ENCODE peak calls at places on chromosomes 11 and 22, in eight cellular contexts. One of them, this sample, is unnamed.

GRCh38 chr11:15893080-15893492 is 463.3 kb downstream of the SOX6 start:
- DNase-seq in AG10803: peak
- DNase-seq in GM06990: no peak
- DNase-seq in body of pancreas: no peak
- DNase-seq in CD4-positive, alpha-beta T cell: no peak
- DNase-seq in tibial nerve: no peak
- DNase-seq in left ventricle myocardium inferior: no peak
- DNase-seq in NB4: no peak
- DNase-seq in this sample: peak

GRCh38 chr11:11347583-11347982 is 5.5 kb downstream of the CSNK2A3 start:
- DNase-seq in AG10803: no peak
- DNase-seq in GM06990: no peak
- DNase-seq in body of pancreas: no peak
- DNase-seq in CD4-positive, alpha-beta T cell: no peak
- DNase-seq in tibial nerve: no peak
- DNase-seq in left ventricle myocardium inferior: peak
- DNase-seq in NB4: no peak
- DNase-seq in this sample: no peak

GRCh38 chr11:74112877-74113276 is 57.9 kb downstream of the C2CD3 start:
- DNase-seq in AG10803: no peak
- DNase-seq in GM06990: no peak
- DNase-seq in body of pancreas: no peak
- DNase-seq in CD4-positive, alpha-beta T cell: no peak
- DNase-seq in tibial nerve: no peak
- DNase-seq in left ventricle myocardium inferior: no peak
- DNase-seq in NB4: no peak
- DNase-seq in this sample: no peak

GRCh38 chr22:37546436-37547248 is 13.6 kb upstream of the CDC42EP1 start:
- DNase-seq in AG10803: peak
- DNase-seq in GM06990: no peak
- DNase-seq in body of pancreas: peak
- DNase-seq in CD4-positive, alpha-beta T cell: no peak
- DNase-seq in tibial nerve: no peak
- DNase-seq in left ventricle myocardium inferior: peak
- DNase-seq in NB4: no peak
- DNase-seq in this sample: no peak

GRCh38 chr22:47175151-47175760 is 412.8 kb downstream of the TBC1D22A start:
- DNase-seq in AG10803: peak
- DNase-seq in GM06990: peak
- DNase-seq in body of pancreas: peak
- DNase-seq in CD4-positive, alpha-beta T cell: no peak
- DNase-seq in tibial nerve: peak
- DNase-seq in left ventricle myocardium inferior: no peak
- DNase-seq in NB4: no peak
- DNase-seq in this sample: peak

GRCh38 chr11:73478737-73479347 is 102.6 kb downstream of the RELT start:
- DNase-seq in AG10803: peak
- DNase-seq in GM06990: no peak
- DNase-seq in body of pancreas: no peak
- DNase-seq in CD4-positive, alpha-beta T cell: no peak
- DNase-seq in tibial nerve: no peak
- DNase-seq in left ventricle myocardium inferior: no peak
- DNase-seq in NB4: peak
- DNase-seq in this sample: no peak

GRCh38 chr22:37943471-37944198 is 9.8 kb downstream of the C22orf23 start:
- DNase-seq in AG10803: no peak
- DNase-seq in GM06990: no peak
- DNase-seq in body of pancreas: no peak
- DNase-seq in CD4-positive, alpha-beta T cell: no peak
- DNase-seq in tibial nerve: no peak
- DNase-seq in left ventricle myocardium inferior: no peak
- DNase-seq in NB4: no peak
- DNase-seq in this sample: peak

GRCh38 chr11:117319214-117319840 is 3.3 kb upstream of the BACE1 start:
- DNase-seq in AG10803: peak
- DNase-seq in GM06990: no peak
- DNase-seq in body of pancreas: no peak
- DNase-seq in CD4-positive, alpha-beta T cell: no peak
- DNase-seq in tibial nerve: no peak
- DNase-seq in left ventricle myocardium inferior: no peak
- DNase-seq in NB4: no peak
- DNase-seq in this sample: no peak

GRCh38 chr11:48005878-48006277 is 25.5 kb downstream of the PTPRJ start:
- DNase-seq in AG10803: no peak
- DNase-seq in GM06990: no peak
- DNase-seq in body of pancreas: no peak
- DNase-seq in CD4-positive, alpha-beta T cell: no peak
- DNase-seq in tibial nerve: no peak
- DNase-seq in left ventricle myocardium inferior: no peak
- DNase-seq in NB4: no peak
- DNase-seq in this sample: no peak

GRCh38 chr22:37244114-37244921 is at the start of gene RAC2:
- DNase-seq in AG10803: peak
- DNase-seq in GM06990: peak
- DNase-seq in body of pancreas: peak
- DNase-seq in CD4-positive, alpha-beta T cell: peak
- DNase-seq in tibial nerve: no peak
- DNase-seq in left ventricle myocardium inferior: peak
- DNase-seq in NB4: peak
- DNase-seq in this sample: no peak

GRCh38 chr22:28799834-28800307 is 498 bp downstream of the XBP1 start:
- DNase-seq in AG10803: peak
- DNase-seq in GM06990: peak
- DNase-seq in body of pancreas: peak
- DNase-seq in CD4-positive, alpha-beta T cell: no peak
- DNase-seq in tibial nerve: peak
- DNase-seq in left ventricle myocardium inferior: peak
- DNase-seq in NB4: peak
- DNase-seq in this sample: no peak

GRCh38 chr11:67468835-67469811 is at the start of gene TMEM134:
- DNase-seq in AG10803: peak
- DNase-seq in GM06990: peak
- DNase-seq in body of pancreas: peak
- DNase-seq in CD4-positive, alpha-beta T cell: peak
- DNase-seq in tibial nerve: peak
- DNase-seq in left ventricle myocardium inferior: peak
- DNase-seq in NB4: peak
- DNase-seq in this sample: peak
- TF ChIP-seq CTCF in AG10803: peak
- TF ChIP-seq CTCF in GM06990: peak
- TF ChIP-seq CTCF in body of pancreas: peak
- TF ChIP-seq CTCF in CD4-positive, alpha-beta T cell: no peak
- TF ChIP-seq CTCF in tibial nerve: peak
- TF ChIP-seq CTCF in left ventricle myocardium inferior: peak
- TF ChIP-seq CTCF in NB4: peak
- TF ChIP-seq CTCF in this sample: peak

GRCh38 chr11:44071157-44071556 is 5.1 kb downstream of the ACCS start:
- DNase-seq in AG10803: no peak
- DNase-seq in GM06990: no peak
- DNase-seq in body of pancreas: no peak
- DNase-seq in CD4-positive, alpha-beta T cell: no peak
- DNase-seq in tibial nerve: no peak
- DNase-seq in left ventricle myocardium inferior: no peak
- DNase-seq in NB4: no peak
- DNase-seq in this sample: no peak
- TF ChIP-seq CTCF in AG10803: no peak
- TF ChIP-seq CTCF in GM06990: peak
- TF ChIP-seq CTCF in body of pancreas: no peak
- TF ChIP-seq CTCF in CD4-positive, alpha-beta T cell: no peak
- TF ChIP-seq CTCF in tibial nerve: no peak
- TF ChIP-seq CTCF in left ventricle myocardium inferior: no peak
- TF ChIP-seq CTCF in NB4: peak
- TF ChIP-seq CTCF in this sample: no peak

DNA sequence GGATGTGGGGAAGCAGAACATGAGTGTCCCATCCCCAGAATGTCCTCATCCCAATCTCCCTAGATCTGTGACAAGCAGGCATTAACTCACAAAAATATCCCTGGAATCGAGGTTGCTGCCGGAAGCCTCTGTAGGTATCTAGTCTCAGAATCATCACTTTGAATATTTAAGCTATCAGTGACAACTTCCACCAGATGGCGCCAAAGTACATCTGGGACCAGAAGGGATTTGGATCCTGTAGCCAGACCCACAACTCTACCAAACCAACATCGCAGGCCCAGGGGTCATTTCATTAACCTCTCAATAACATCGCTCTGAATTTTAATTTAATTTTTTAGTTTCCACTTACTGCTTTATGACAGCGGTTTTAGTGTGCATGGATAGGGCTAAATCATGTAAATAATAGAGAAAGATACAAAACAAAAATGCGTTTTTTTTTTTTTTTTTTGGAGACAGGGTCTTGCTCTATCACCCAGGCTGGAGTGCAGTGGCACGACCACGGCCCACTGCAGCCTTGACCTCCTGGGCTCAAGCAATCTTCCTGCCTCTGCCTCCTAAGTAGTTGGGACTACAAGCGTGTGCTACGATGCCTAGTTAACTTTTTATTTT is 1.1 kb upstream of the EXT2 start:
- DNase-seq in AG10803: peak
- DNase-seq in GM06990: no peak
- DNase-seq in body of pancreas: peak
- DNase-seq in CD4-positive, alpha-beta T cell: peak
- DNase-seq in tibial nerve: peak
- DNase-seq in left ventricle myocardium inferior: peak
- DNase-seq in NB4: peak
- DNase-seq in this sample: peak
- TF ChIP-seq CTCF in AG10803: peak
- TF ChIP-seq CTCF in GM06990: peak
- TF ChIP-seq CTCF in body of pancreas: peak
- TF ChIP-seq CTCF in CD4-positive, alpha-beta T cell: peak
- TF ChIP-seq CTCF in tibial nerve: peak
- TF ChIP-seq CTCF in left ventricle myocardium inferior: peak
- TF ChIP-seq CTCF in NB4: peak
- TF ChIP-seq CTCF in this sample: peak

DNA sequence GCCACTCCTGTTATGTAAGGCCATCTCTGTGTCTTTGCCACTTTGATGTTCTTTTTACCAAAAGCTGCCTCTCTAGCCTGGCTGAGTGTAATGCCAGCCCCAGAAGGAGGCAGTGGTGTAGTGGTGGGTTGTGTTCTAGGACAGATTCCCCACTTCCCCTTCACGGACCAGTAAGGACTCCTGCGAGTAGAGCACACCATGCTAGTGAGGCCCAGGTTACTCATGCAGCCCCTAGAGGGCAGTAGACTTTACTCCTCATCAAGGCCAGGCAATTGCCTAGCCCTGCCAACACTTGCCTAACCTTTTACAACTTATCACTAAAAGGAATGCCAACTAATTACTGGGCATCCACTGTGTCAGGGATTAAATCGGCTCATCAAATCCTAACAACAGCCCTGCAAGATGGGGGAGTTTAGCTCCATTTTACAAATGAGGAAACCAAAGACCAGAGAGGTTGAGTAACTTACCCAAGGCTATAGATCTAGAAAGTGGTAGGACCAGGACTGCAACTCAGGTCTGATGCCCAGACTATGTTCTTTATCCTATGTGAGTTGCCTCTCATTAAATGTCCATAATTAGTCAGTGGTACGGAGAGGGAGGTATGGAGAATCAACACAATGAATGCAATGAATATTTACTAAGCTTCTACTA is 75.3 kb downstream of the APIP start:
- DNase-seq in AG10803: peak
- DNase-seq in GM06990: peak
- DNase-seq in body of pancreas: peak
- DNase-seq in CD4-positive, alpha-beta T cell: no peak
- DNase-seq in tibial nerve: no peak
- DNase-seq in left ventricle myocardium inferior: no peak
- DNase-seq in NB4: peak
- DNase-seq in this sample: no peak
- TF ChIP-seq CTCF in AG10803: peak
- TF ChIP-seq CTCF in GM06990: peak
- TF ChIP-seq CTCF in body of pancreas: peak
- TF ChIP-seq CTCF in CD4-positive, alpha-beta T cell: peak
- TF ChIP-seq CTCF in tibial nerve: no peak
- TF ChIP-seq CTCF in left ventricle myocardium inferior: peak
- TF ChIP-seq CTCF in NB4: peak
- TF ChIP-seq CTCF in this sample: peak

GRCh38 chr11:41309716-41310115 is 149.7 kb downstream of the LRRC4C start:
- DNase-seq in AG10803: no peak
- DNase-seq in GM06990: no peak
- DNase-seq in body of pancreas: no peak
- DNase-seq in CD4-positive, alpha-beta T cell: no peak
- DNase-seq in tibial nerve: no peak
- DNase-seq in left ventricle myocardium inferior: no peak
- DNase-seq in NB4: no peak
- DNase-seq in this sample: no peak
- TF ChIP-seq CTCF in AG10803: no peak
- TF ChIP-seq CTCF in GM06990: peak
- TF ChIP-seq CTCF in body of pancreas: no peak
- TF ChIP-seq CTCF in CD4-positive, alpha-beta T cell: no peak
- TF ChIP-seq CTCF in tibial nerve: no peak
- TF ChIP-seq CTCF in left ventricle myocardium inferior: peak
- TF ChIP-seq CTCF in NB4: peak
- TF ChIP-seq CTCF in this sample: no peak

DNA sequence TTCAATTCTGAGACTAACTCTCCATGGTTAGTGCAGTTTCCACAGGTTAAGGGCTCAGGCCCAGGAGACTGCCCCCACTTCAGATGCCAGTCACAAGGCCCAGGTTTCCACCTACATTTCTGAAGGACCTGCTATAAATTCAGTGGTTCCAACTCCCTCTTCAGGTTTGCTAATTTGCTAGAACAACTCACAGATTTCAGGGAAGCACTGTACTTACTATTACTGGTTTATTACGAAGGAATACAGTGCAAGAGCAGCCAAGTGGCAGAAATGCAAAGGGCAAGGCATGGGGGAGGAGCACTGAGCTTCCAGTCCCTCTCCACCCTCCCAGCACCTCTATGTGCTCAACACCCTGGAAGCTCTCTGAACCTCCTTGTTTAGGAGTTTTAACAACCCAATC is 39.3 kb upstream of the SPON1 start:
- DNase-seq in AG10803: no peak
- DNase-seq in GM06990: no peak
- DNase-seq in body of pancreas: no peak
- DNase-seq in CD4-positive, alpha-beta T cell: no peak
- DNase-seq in tibial nerve: no peak
- DNase-seq in left ventricle myocardium inferior: no peak
- DNase-seq in NB4: peak
- DNase-seq in this sample: no peak
- TF ChIP-seq CTCF in AG10803: no peak
- TF ChIP-seq CTCF in GM06990: no peak
- TF ChIP-seq CTCF in body of pancreas: no peak
- TF ChIP-seq CTCF in CD4-positive, alpha-beta T cell: no peak
- TF ChIP-seq CTCF in tibial nerve: no peak
- TF ChIP-seq CTCF in left ventricle myocardium inferior: no peak
- TF ChIP-seq CTCF in NB4: no peak
- TF ChIP-seq CTCF in this sample: no peak

GRCh38 chr11:58286249-58286648 is 18.2 kb upstream of the OR10W1 start:
- DNase-seq in AG10803: peak
- DNase-seq in GM06990: no peak
- DNase-seq in body of pancreas: no peak
- DNase-seq in CD4-positive, alpha-beta T cell: no peak
- DNase-seq in tibial nerve: no peak
- DNase-seq in left ventricle myocardium inferior: no peak
- DNase-seq in NB4: peak
- DNase-seq in this sample: peak
- TF ChIP-seq CTCF in AG10803: peak
- TF ChIP-seq CTCF in GM06990: peak
- TF ChIP-seq CTCF in body of pancreas: peak
- TF ChIP-seq CTCF in CD4-positive, alpha-beta T cell: peak
- TF ChIP-seq CTCF in tibial nerve: no peak
- TF ChIP-seq CTCF in left ventricle myocardium inferior: peak
- TF ChIP-seq CTCF in NB4: peak
- TF ChIP-seq CTCF in this sample: peak

This sample was measured in LNCaP clone FGC.